ENCODE peak calls at places on chromosomes 12 and 14, in ten cellular contexts. I is Peyer's patch, D is upper lobe of left lung, N is ovary, V is prostate gland, U is testis, A is H54, H is body of pancreas, P is IMR-90, M is right lobe of liver. K is an unnamed sample.

GRCh38 chr14:96799489-96800056 is 2.4 kb downstream of the VRK1 start:
- DNase-seq in I (no peak), D (no peak), N (no peak), V (no peak), U (no peak), A (no peak), H (no peak), P (no peak), M (no peak), K (peak; percentile 8)

GRCh38 chr12:2322554-2323120 is 269.9 kb downstream of the CACNA1C start:
- DNase-seq in I (no peak), D (no peak), N (no peak), V (no peak), U (no peak), A (no peak), H (no peak), P (no peak), M (no peak), K (no peak)

GRCh38 chr12:37543131-37543965 is 773.2 kb upstream of the ALG10B start:
- DNase-seq in I (no peak), D (no peak), N (no peak), V (no peak), U (no peak), A (no peak), H (no peak), P (no peak), M (no peak), K (no peak)

GRCh38 chr14:22846811-22847307 is 10.5 kb downstream of the MMP14 start:
- DNase-seq in I (peak; percentile 45), D (no peak), N (no peak), V (no peak), U (no peak), A (no peak), H (no peak), P (no peak), M (no peak), K (no peak)

GRCh38 chr12:3777206-3777809 is 24.4 kb upstream of the CRACR2A start:
- DNase-seq in I (no peak), D (no peak), N (no peak), V (peak; percentile 53), U (no peak), A (no peak), H (no peak), P (peak; percentile 43), M (no peak), K (peak; percentile 4)

GRCh38 chr14:105433161-105433605 is 13.6 kb downstream of the MTA1 start:
- DNase-seq in I (no peak), D (no peak), N (no peak), V (no peak), U (no peak), A (no peak), H (no peak), P (no peak), M (no peak), K (no peak)

GRCh38 chr12:116727261-116727660 is 10.6 kb downstream of the SPRING1 start:
- DNase-seq in I (no peak), D (no peak), N (no peak), V (no peak), U (no peak), A (no peak), H (no peak), P (no peak), M (no peak), K (no peak)

GRCh38 chr14:87896393-87897380 is 96.3 kb downstream of the GALC start:
- DNase-seq in I (no peak), D (no peak), N (no peak), V (no peak), U (no peak), A (no peak), H (no peak), P (peak; percentile 56), M (no peak), K (peak; percentile 41)

GRCh38 chr14:63712123-63712522 is 15.7 kb downstream of the SGPP1 start:
- DNase-seq in I (no peak), D (no peak), N (no peak), V (no peak), U (no peak), A (no peak), H (no peak), P (no peak), M (no peak), K (peak; percentile 36)

GRCh38 chr12:79233341-79233761 is 368.8 kb downstream of the SYT1 start:
- DNase-seq in I (no peak), D (no peak), N (no peak), V (no peak), U (no peak), A (no peak), H (no peak), P (no peak), M (no peak), K (no peak)

GRCh38 chr14:86153480-86153879 is 623.5 kb downstream of the FLRT2 start:
- DNase-seq in I (no peak), D (no peak), N (no peak), V (no peak), U (no peak), A (no peak), H (no peak), P (no peak), M (no peak), K (no peak)

GRCh38 chr12:127819066-127819465 is 447.9 kb upstream of the TMEM132C start:
- DNase-seq in I (no peak), D (no peak), N (no peak), V (no peak), U (no peak), A (no peak), H (no peak), P (no peak), M (no peak), K (no peak)

GRCh38 chr14:53273671-53274072 is 120.5 kb upstream of the DDHD1 start:
- DNase-seq in I (no peak), D (no peak), N (peak; percentile 67), V (no peak), U (peak; percentile 81), A (no peak), H (no peak), P (peak; percentile 10), M (no peak), K (peak; percentile 14)

GRCh38 chr14:21070610-21071224 is 613 bp downstream of the ARHGEF40 start:
- DNase-seq in I (peak; percentile 68), D (peak; percentile 46), N (peak; percentile 74), V (no peak), U (peak; percentile 56), A (peak; percentile 36), H (peak; percentile 46), P (peak; percentile 46), M (peak; percentile 72), K (no peak)

GRCh38 chr12:131202592-131203378 is 249.1 kb downstream of the ADGRD1 start:
- DNase-seq in I (peak; percentile 19), D (peak; percentile 17), N (no peak), V (no peak), U (no peak), A (no peak), H (no peak), P (no peak), M (no peak), K (no peak)

GRCh38 chr12:104288635-104289258 is 14.8 kb upstream of the EID3 start:
- DNase-seq in I (peak; percentile 90), D (peak; percentile 91), N (peak; percentile 86), V (peak; percentile 77), U (peak; percentile 89), A (peak; percentile 35), H (peak; percentile 88), P (peak; percentile 77), M (peak; percentile 92), K (peak; percentile 94)

GRCh38 chr12:11133162-11133561 is 1.3 kb downstream of the TAS2R30 start:
- DNase-seq in I (no peak), D (no peak), N (no peak), V (no peak), U (no peak), A (no peak), H (no peak), P (no peak), M (no peak), K (no peak)

GRCh38 chr12:123621619-123622530 is 11.6 kb downstream of the EIF2B1 start:
- DNase-seq in I (no peak), D (no peak), N (no peak), V (no peak), U (no peak), A (no peak), H (no peak), P (no peak), M (no peak), K (peak; percentile 19)
- TF ChIP-seq POLR2A in I (no peak), D (no peak), N (no peak), V (no peak), U (no peak), A (no peak), H (no peak), P (no peak), M (no peak), K (peak; percentile 8)

GRCh38 chr12:112161711-112162110 is 36.4 kb downstream of the TRAFD1 start:
- DNase-seq in I (no peak), D (no peak), N (peak; percentile 21), V (no peak), U (no peak), A (no peak), H (no peak), P (no peak), M (no peak), K (no peak)

GRCh38 chr12:112162261-112162790 is 37.0 kb downstream of the TRAFD1 start:
- DNase-seq in I (no peak), D (no peak), N (peak; percentile 16), V (no peak), U (no peak), A (no peak), H (no peak), P (no peak), M (no peak), K (no peak)

GRCh38 chr12:112163056-112163455 is 37.7 kb downstream of the TRAFD1 start:
- DNase-seq in I (no peak), D (no peak), N (peak; percentile 26), V (no peak), U (no peak), A (no peak), H (no peak), P (no peak), M (no peak), K (no peak)

GRCh38 chr12:112160611-112161010 is 35.3 kb downstream of the TRAFD1 start:
- DNase-seq in I (no peak), D (no peak), N (no peak), V (no peak), U (no peak), A (no peak), H (no peak), P (no peak), M (no peak), K (no peak)

GRCh38 chr12:112159146-112159541 is 33.8 kb downstream of the TRAFD1 start:
- DNase-seq in I (no peak), D (no peak), N (no peak), V (no peak), U (no peak), A (no peak), H (no peak), P (no peak), M (no peak), K (no peak)
- TF ChIP-seq POLR2A in I (no peak), D (no peak), N (no peak), V (no peak), U (no peak), A (no peak), H (no peak), P (no peak), M (no peak), K (no peak)

GRCh38 chr14:75278422-75279152 is at the start of gene FOS:
- DNase-seq in I (peak; percentile 92), D (peak; percentile 95), N (peak; percentile 93), V (peak; percentile 92), U (peak; percentile 96), A (peak; percentile 78), H (peak; percentile 94), P (peak; percentile 96), M (peak; percentile 93), K (peak; percentile 95)
- TF ChIP-seq POLR2A in I (peak; percentile 99), D (peak; percentile 100), N (peak; percentile 100), V (peak; percentile 98), U (peak; percentile 88), A (peak; percentile 94), H (peak; percentile 100), P (peak; percentile 99), M (peak; percentile 100), K (peak; percentile 99)

GRCh38 chr12:57459750-57460400 is at the start of gene GLI1:
- DNase-seq in I (peak; percentile 74), D (no peak), N (peak; percentile 65), V (no peak), U (peak; percentile 44), A (no peak), H (no peak), P (peak; percentile 28), M (no peak), K (no peak)
- TF ChIP-seq POLR2A in I (no peak), D (no peak), N (no peak), V (no peak), U (no peak), A (no peak), H (no peak), P (no peak), M (no peak), K (no peak)

K was measured in erythroblast.